ENCODE peak calls at places on chromosomes 11 and 22, in nine cellular contexts. A is body of pancreas; D is hepatocyte; H is AG04450; Q is dorsolateral prefrontal cortex; W is effector memory CD4-positive, alpha-beta T cell; G is right lobe of liver; L is pancreas; C is mammary epithelial cell. F is an unnamed sample.

GRCh38 chr11:82007536-82007935 is 726.1 kb downstream of the FAM181B start:
- DNase-seq in A (no peak), D (no peak), H (no peak), Q (no peak), W (no peak), G (no peak), L (no peak), C (no peak), F (no peak)

GRCh38 chr11:105937738-105938137 is 84.3 kb downstream of the MSANTD4 start:
- DNase-seq in A (no peak), D (peak), H (no peak), Q (no peak), W (no peak), G (no peak), L (no peak), C (peak), F (no peak)

GRCh38 chr11:79708319-79708928 is 267.6 kb upstream of the TENM4 start:
- DNase-seq in A (no peak), D (peak), H (peak), Q (no peak), W (no peak), G (no peak), L (no peak), C (peak), F (no peak)

GRCh38 chr11:110471315-110471714 is 41.6 kb downstream of the FDX1 start:
- DNase-seq in A (no peak), D (no peak), H (peak), Q (no peak), W (no peak), G (no peak), L (no peak), C (no peak), F (no peak)

GRCh38 chr22:49951001-49951677 is 9.4 kb upstream of the PIM3 start:
- DNase-seq in A (peak), D (peak), H (no peak), Q (no peak), W (no peak), G (peak), L (peak), C (peak), F (no peak)

GRCh38 chr22:20014526-20015186 is 2.0 kb downstream of the ARVCF start:
- DNase-seq in A (no peak), D (no peak), H (no peak), Q (no peak), W (no peak), G (peak), L (peak), C (no peak), F (no peak)

GRCh38 chr22:46392137-46392844 is 56.8 kb downstream of the TRMU start:
- DNase-seq in A (no peak), D (no peak), H (no peak), Q (no peak), W (no peak), G (no peak), L (peak), C (no peak), F (no peak)

GRCh38 chr11:17013548-17014320 is 480 bp downstream of the PLEKHA7 start:
- DNase-seq in A (peak), D (peak), H (no peak), Q (no peak), W (no peak), G (peak), L (peak), C (no peak), F (no peak)

GRCh38 chr11:94077568-94078293 is 50.9 kb upstream of the PANX1 start:
- DNase-seq in A (no peak), D (no peak), H (no peak), Q (no peak), W (no peak), G (no peak), L (no peak), C (no peak), F (no peak)

GRCh38 chr22:23565942-23566715 is 14.0 kb downstream of the IGLL1 start:
- DNase-seq in A (peak), D (peak), H (no peak), Q (no peak), W (no peak), G (no peak), L (peak), C (no peak), F (no peak)

GRCh38 chr11:69327741-69328191 is 33.8 kb downstream of the MYEOV start:
- DNase-seq in A (peak), D (no peak), H (no peak), Q (no peak), W (no peak), G (no peak), L (no peak), C (no peak), F (no peak)

GRCh38 chr11:7690648-7691047 is 15.6 kb downstream of the OVCH2 start:
- DNase-seq in A (no peak), D (peak), H (no peak), Q (no peak), W (no peak), G (no peak), L (no peak), C (no peak), F (no peak)

GRCh38 chr22:19876941-19877625 is 22.4 kb upstream of the GNB1L start:
- DNase-seq in A (peak), D (no peak), H (no peak), Q (peak), W (no peak), G (no peak), L (peak), C (no peak), F (no peak)

GRCh38 chr11:69382131-69383128 is 88.5 kb downstream of the MYEOV start:
- DNase-seq in A (no peak), D (no peak), H (no peak), Q (no peak), W (no peak), G (peak), L (no peak), C (no peak), F (no peak)

GRCh38 chr22:46123694-46124382 is 26.5 kb upstream of the PPARA start:
- DNase-seq in A (no peak), D (no peak), H (no peak), Q (no peak), W (no peak), G (no peak), L (peak), C (no peak), F (no peak)

GRCh38 chr11:124863137-124863825 is 2.0 kb upstream of the ROBO3 start:
- DNase-seq in A (peak), D (peak), H (no peak), Q (no peak), W (no peak), G (peak), L (no peak), C (no peak), F (no peak)

GRCh38 chr11:61792310-61793083 is at the start of the genes FEN1 and TMEM258:
- DNase-seq in A (peak), D (peak), H (peak), Q (peak), W (peak), G (peak), L (peak), C (peak), F (peak)

GRCh38 chr22:49418341-49418894 is 409.3 kb downstream of the BRD1 start:
- DNase-seq in A (no peak), D (no peak), H (no peak), Q (no peak), W (no peak), G (no peak), L (no peak), C (no peak), F (no peak)

GRCh38 chr22:30984317-30984716 is 15.3 kb downstream of the TUG1 start:
- DNase-seq in A (no peak), D (peak), H (no peak), Q (no peak), W (no peak), G (no peak), L (no peak), C (no peak), F (no peak)

GRCh38 chr11:47111318-47111804 is 65.3 kb downstream of the ARFGAP2 start:
- DNase-seq in A (no peak), D (no peak), H (no peak), Q (no peak), W (no peak), G (no peak), L (no peak), C (no peak), F (no peak)

GRCh38 chr11:326842-327580 is 6.4 kb upstream of the IFITM3 start:
- DNase-seq in A (peak), D (peak), H (no peak), Q (peak), W (peak), G (peak), L (peak), C (no peak), F (no peak)

GRCh38 chr11:114799524-114799923 is 121.2 kb downstream of the NXPE2 start:
- DNase-seq in A (no peak), D (peak), H (no peak), Q (no peak), W (no peak), G (no peak), L (no peak), C (no peak), F (no peak)

GRCh38 chr11:25484225-25484624 is 847.7 kb upstream of the ANO3 start:
- DNase-seq in A (no peak), D (no peak), H (no peak), Q (no peak), W (no peak), G (no peak), L (no peak), C (no peak), F (no peak)

GRCh38 chr22:37479196-37479595 is 7.0 kb downstream of the MFNG start:
- DNase-seq in A (no peak), D (no peak), H (no peak), Q (no peak), W (no peak), G (no peak), L (peak), C (no peak), F (no peak)

GRCh38 chr22:37481347-37481907 is 4.8 kb downstream of the MFNG start:
- DNase-seq in A (no peak), D (no peak), H (no peak), Q (no peak), W (no peak), G (no peak), L (no peak), C (no peak), F (no peak)

GRCh38 chr22:37482244-37482643 is 3.9 kb downstream of the MFNG start:
- DNase-seq in A (no peak), D (no peak), H (no peak), Q (no peak), W (no peak), G (no peak), L (no peak), C (no peak), F (no peak)

GRCh38 chr22:37483050-37483449 is 3.1 kb downstream of the MFNG start:
- DNase-seq in A (no peak), D (no peak), H (no peak), Q (no peak), W (no peak), G (no peak), L (peak), C (no peak), F (no peak)

DNA sequence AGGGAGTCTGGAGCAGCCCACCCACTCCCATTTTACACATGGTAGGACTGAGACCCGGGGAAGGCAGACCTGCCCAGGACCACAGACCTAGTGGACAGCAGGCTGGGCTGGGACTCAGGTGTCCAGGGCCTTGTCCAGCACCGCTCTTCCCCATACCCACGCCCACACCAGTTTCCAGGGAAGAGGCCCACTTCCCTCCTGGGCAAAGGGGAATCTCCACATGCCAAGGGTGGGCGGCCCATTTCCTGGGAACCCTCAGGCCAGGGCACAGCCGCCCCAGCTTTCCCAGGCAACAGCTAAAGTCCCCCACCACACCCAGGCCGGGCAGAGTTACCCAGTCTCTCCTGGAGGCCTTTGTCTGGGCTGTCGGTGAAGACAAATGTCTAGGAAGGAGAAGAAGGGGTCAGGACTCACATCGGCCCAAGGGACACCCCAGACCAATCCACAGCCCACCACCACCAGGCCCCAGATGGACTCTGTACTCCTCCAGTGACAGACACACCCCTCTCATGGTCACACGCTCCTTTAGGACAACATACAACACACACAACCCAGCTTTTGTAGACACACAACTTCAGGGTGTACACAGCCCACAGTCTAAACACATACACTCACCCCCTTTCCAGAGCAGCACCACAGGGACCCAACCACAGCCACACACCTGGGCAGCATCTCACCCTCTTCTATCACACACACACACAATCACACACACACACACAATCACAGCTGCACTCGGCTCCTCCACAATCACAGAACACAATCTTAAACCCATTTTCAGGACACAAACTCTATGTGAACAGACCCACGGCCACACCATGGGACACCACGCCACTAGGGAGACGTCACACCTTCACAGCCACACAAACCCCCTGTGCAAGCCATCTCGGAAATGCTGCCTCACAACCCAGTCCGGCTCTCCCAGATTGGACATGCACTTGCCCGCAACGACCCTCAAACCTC is 5.5 kb downstream of the MFNG start:
- DNase-seq in A (no peak), D (no peak), H (no peak), Q (no peak), W (no peak), G (no peak), L (no peak), C (no peak), F (no peak)
- H3K4me3 ChIP-seq in A (no peak), D (no peak), H (no peak), Q (no peak), W (no peak), G (no peak), L (no peak), C (no peak), F (no peak)

GRCh38 chr11:64759722-64760719 is at the start of gene PYGM:
- DNase-seq in A (peak), D (peak), H (no peak), Q (no peak), W (no peak), G (peak), L (no peak), C (no peak), F (peak)
- H3K4me3 ChIP-seq in A (no peak), D (no peak), H (no peak), Q (peak), W (no peak), G (no peak), L (no peak), C (no peak), F (peak)

GRCh38 chr11:33264926-33265325 is 7.7 kb downstream of the HIPK3 start:
- DNase-seq in A (no peak), D (no peak), H (no peak), Q (no peak), W (no peak), G (no peak), L (no peak), C (no peak), F (no peak)

GRCh38 chr11:33266418-33267215 is 9.4 kb downstream of the HIPK3 start:
- DNase-seq in A (peak), D (peak), H (no peak), Q (no peak), W (no peak), G (no peak), L (no peak), C (no peak), F (peak)

GRCh38 chr11:33262016-33262638 is 4.9 kb downstream of the HIPK3 start:
- DNase-seq in A (no peak), D (no peak), H (no peak), Q (no peak), W (no peak), G (no peak), L (no peak), C (no peak), F (peak)

GRCh38 chr11:33259869-33260268 is 2.7 kb downstream of the HIPK3 start:
- DNase-seq in A (no peak), D (no peak), H (no peak), Q (no peak), W (no peak), G (no peak), L (no peak), C (no peak), F (no peak)

GRCh38 chr11:33263549-33263948 is 6.4 kb downstream of the HIPK3 start:
- DNase-seq in A (no peak), D (no peak), H (no peak), Q (no peak), W (no peak), G (no peak), L (no peak), C (no peak), F (no peak)
- H3K4me3 ChIP-seq in A (no peak), D (no peak), H (no peak), Q (no peak), W (no peak), G (no peak), L (no peak), C (no peak), F (no peak)

DNA sequence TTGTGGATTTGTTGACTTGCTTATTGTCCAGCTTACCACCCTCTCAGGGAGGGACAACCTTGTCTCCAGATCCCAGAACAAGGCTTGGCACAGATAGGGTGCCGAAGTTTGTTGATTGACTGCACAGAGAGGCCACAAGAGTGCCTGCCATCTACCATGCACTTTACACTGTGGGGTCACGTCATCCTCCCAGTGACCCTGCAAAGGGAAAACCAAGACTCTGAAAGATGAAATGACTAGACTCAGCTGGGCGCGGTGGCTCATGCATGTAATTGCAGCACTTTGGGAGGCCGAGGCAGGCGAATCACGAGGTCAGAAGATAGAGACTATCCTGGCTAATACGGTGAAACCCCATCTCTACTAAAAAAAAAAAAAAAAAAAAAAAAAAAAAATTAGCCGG is 4.6 kb upstream of the LTBP3 start:
- DNase-seq in A (no peak), D (no peak), H (no peak), Q (no peak), W (no peak), G (no peak), L (no peak), C (no peak), F (no peak)
- H3K4me3 ChIP-seq in A (no peak), D (no peak), H (no peak), Q (no peak), W (no peak), G (no peak), L (no peak), C (no peak), F (no peak)

GRCh38 chr11:68128682-68129327 is 7.6 kb upstream of the CHKA start:
- DNase-seq in A (peak), D (peak), H (peak), Q (no peak), W (no peak), G (peak), L (peak), C (no peak), F (peak)

GRCh38 chr11:68130121-68130520 is 8.9 kb upstream of the CHKA start:
- DNase-seq in A (no peak), D (no peak), H (no peak), Q (no peak), W (no peak), G (no peak), L (no peak), C (no peak), F (no peak)

GRCh38 chr11:68122936-68123539 is 1.9 kb upstream of the CHKA start:
- DNase-seq in A (peak), D (peak), H (no peak), Q (no peak), W (no peak), G (peak), L (no peak), C (no peak), F (no peak)

GRCh38 chr11:68125164-68125563 is 4.0 kb upstream of the CHKA start:
- DNase-seq in A (no peak), D (no peak), H (no peak), Q (no peak), W (no peak), G (no peak), L (no peak), C (no peak), F (no peak)

DNA sequence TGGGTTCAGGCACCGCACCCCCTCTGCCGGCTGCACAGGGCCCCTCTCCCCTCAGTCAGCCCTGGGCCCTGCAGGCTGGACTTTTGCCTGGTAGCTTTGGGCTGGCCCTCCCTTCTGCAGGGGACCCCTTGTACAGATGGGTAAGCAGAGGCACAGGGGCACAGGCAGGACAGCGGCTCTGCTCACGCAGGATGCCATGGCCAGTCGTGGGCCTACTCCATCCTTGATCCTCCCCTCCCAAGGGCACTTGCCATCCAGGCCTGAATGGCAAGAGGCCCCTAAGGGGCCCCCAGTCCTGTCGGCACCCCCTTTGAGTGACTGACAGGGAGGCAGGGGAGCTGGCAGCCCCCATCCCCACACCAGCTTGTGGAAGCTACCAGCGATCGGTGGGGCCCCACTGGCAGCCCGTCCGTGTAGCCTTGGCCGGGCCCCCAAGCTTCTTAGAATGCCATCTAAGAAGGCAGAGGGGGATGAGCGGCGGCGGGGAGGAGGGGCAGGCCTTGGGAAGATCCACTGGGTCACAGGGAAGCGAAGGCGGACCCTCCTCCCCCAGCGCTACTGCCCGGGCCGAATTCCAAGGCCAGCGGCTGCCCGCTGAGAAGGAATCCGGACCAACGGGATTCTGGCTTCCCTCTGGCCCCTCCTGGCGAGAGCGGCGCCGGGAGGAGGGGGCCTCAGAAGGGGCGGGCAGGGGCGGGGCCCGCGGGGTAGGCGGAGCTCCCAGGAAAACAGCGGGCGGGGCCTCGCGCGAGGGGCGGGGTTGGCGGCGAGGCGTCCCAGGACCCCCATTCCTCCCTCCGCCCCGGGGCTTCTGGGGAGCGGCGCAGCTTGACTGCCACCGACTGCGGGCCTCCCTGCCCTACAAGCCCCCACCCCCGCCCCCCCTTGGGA is 6.8 kb upstream of the CHKA start:
- DNase-seq in A (peak), D (peak), H (peak), Q (no peak), W (no peak), G (peak), L (peak), C (no peak), F (peak)
- H3K4me3 ChIP-seq in A (no peak), D (peak), H (peak), Q (peak), W (no peak), G (peak), L (peak), C (no peak), F (peak)

GRCh38 chr11:4026389-4026788 is 68.2 kb upstream of the RRM1 start:
- DNase-seq in A (peak), D (no peak), H (no peak), Q (no peak), W (no peak), G (no peak), L (no peak), C (no peak), F (no peak)
- H3K4me3 ChIP-seq in A (no peak), D (no peak), H (no peak), Q (no peak), W (no peak), G (no peak), L (no peak), C (no peak), F (no peak)

F was measured in skeletal muscle cell.